ENCODE peak calls at places on chromosomes 7 and 10, in seven cellular contexts. T is NCI-H1092 treated with DMSO at 0.1 percent for 48 hours; D is A172; M is kidney tubule cell; K is NCI-H1436; G is effector memory CD4-positive, alpha-beta T cell; S is AG04449. Q is an unnamed sample.

GRCh38 chr7:40299097-40299496 is 164.3 kb downstream of the SUGCT start:
- DNase-seq in T (no peak), G (no peak), D (peak; percentile 98), S (peak; percentile 62), M (peak; percentile 96), K (no peak), Q (no peak)

GRCh38 chr10:70602665-70603438 is at the start of gene PRF1:
- DNase-seq in T (no peak), S (no peak), K (no peak), D (no peak), G (peak; percentile 54), M (no peak), Q (no peak)

GRCh38 chr7:45923290-45923689 is 2.2 kb upstream of the IGFBP3 start:
- DNase-seq in S (no peak), G (no peak), K (peak; percentile 20), T (peak; percentile 57), D (peak; percentile 60), M (peak; percentile 84), Q (no peak)

GRCh38 chr10:54758791-54759190 is 42.2 kb downstream of the PCDH15 start:
- DNase-seq in M (peak; percentile 57), K (no peak), D (peak; percentile 4), T (no peak), S (no peak), G (no peak), Q (no peak)

GRCh38 chr7:24834150-24834798 is 77.0 kb upstream of the GSDME start:
- DNase-seq in D (no peak), M (no peak), T (no peak), S (no peak), K (no peak), G (no peak), Q (no peak)

GRCh38 chr7:44327981-44328380 is 2.6 kb upstream of the CAMK2B start:
- DNase-seq in D (no peak), G (no peak), S (no peak), M (no peak), T (no peak), K (no peak), Q (no peak)

GRCh38 chr10:75034131-75034512 is 77.3 kb upstream of the SAMD8 start:
- DNase-seq in D (peak; percentile 24), T (no peak), K (no peak), M (no peak), S (no peak), G (no peak), Q (no peak)

GRCh38 chr10:11647676-11648075 is 36.2 kb upstream of the USP6NL start:
- DNase-seq in M (no peak), T (no peak), S (no peak), K (no peak), D (no peak), G (no peak), Q (no peak)

GRCh38 chr10:59585046-59585700 is 124.5 kb downstream of the SLC16A9 start:
- DNase-seq in S (no peak), D (no peak), G (no peak), M (peak; percentile 41), T (peak; percentile 49), K (no peak), Q (no peak)

GRCh38 chr10:13852872-13853271 is 266.1 kb downstream of the PRPF18 start:
- DNase-seq in D (no peak), G (no peak), K (no peak), T (no peak), M (no peak), S (no peak), Q (no peak)

GRCh38 chr7:131196808-131197207 is 130.9 kb upstream of the MKLN1 start:
- DNase-seq in S (no peak), G (no peak), T (no peak), M (peak; percentile 36), D (peak; percentile 19), K (no peak), Q (no peak)

GRCh38 chr10:29642996-29643395 is 8.2 kb upstream of the SVIL start:
- DNase-seq in T (no peak), D (no peak), K (no peak), S (no peak), M (peak; percentile 26), G (no peak), Q (no peak)

GRCh38 chr7:151856516-151856915 is 20.4 kb downstream of the PRKAG2 start:
- DNase-seq in T (no peak), D (no peak), S (no peak), K (no peak), M (no peak), G (no peak), Q (no peak)

GRCh38 chr7:76294344-76295024 is 8.0 kb upstream of the HSPB1 start:
- DNase-seq in K (peak; percentile 98), T (peak; percentile 95), M (peak; percentile 94), G (no peak), S (peak; percentile 57), D (peak; percentile 98), Q (no peak)

GRCh38 chr7:30514177-30514576 is 9.5 kb upstream of the GGCT start:
- DNase-seq in S (no peak), D (no peak), K (no peak), T (no peak), M (no peak), G (no peak), Q (no peak)

GRCh38 chr7:128876978-128877755 is 14.5 kb downstream of the ATP6V1F start:
- DNase-seq in M (no peak), T (no peak), S (no peak), K (no peak), G (no peak), D (no peak), Q (no peak)